ENCODE peak calls at places on chromosomes 12 and 14, in six cellular contexts. I, M, J, D, S and R are unnamed samples.
A peak's percentile ranks its signal among the peaks of the same experiment; 100 is the strongest.

GRCh38 chr12:33588082-33588712 is 148.6 kb upstream of the SYT10 start:
- DNase-seq in I (no peak), M (peak; percentile 64), J (no peak), D (peak; percentile 52), S (no peak), R (peak; percentile 29)

GRCh38 chr12:15350643-15351042 is 28.3 kb downstream of the PTPRO start:
- DNase-seq in I (no peak), M (no peak), J (no peak), D (no peak), S (no peak), R (no peak)

GRCh38 chr12:118102609-118103008 is 1.2 kb downstream of the VSIG10 start:
- DNase-seq in I (no peak), M (peak; percentile 29), J (no peak), D (no peak), S (no peak), R (no peak)

GRCh38 chr14:60349663-60350365 is 100.8 kb downstream of the PPM1A start:
- DNase-seq in I (peak; percentile 16), M (peak; percentile 62), J (no peak), D (no peak), S (peak; percentile 24), R (no peak)

GRCh38 chr14:93838253-93838652 is 50.0 kb upstream of the PRIMA1 start:
- DNase-seq in I (no peak), M (no peak), J (no peak), D (no peak), S (no peak), R (no peak)

GRCh38 chr12:31524791-31525495 is 66.0 kb downstream of the DENND5B start:
- DNase-seq in I (no peak), M (peak; percentile 9), J (no peak), D (no peak), S (no peak), R (no peak)

GRCh38 chr12:71639341-71639760 is 24.3 kb downstream of the ZFC3H1 start:
- DNase-seq in I (no peak), M (no peak), J (no peak), D (no peak), S (no peak), R (no peak)

GRCh38 chr12:104485651-104486341 is 29.0 kb downstream of the CHST11 start:
- DNase-seq in I (no peak), M (no peak), J (no peak), D (no peak), S (no peak), R (no peak)

GRCh38 chr12:50201987-50202521 is 34.9 kb upstream of the CERS5 start:
- DNase-seq in I (peak; percentile 75), M (peak; percentile 81), J (no peak), D (no peak), S (peak; percentile 56), R (no peak)

GRCh38 chr12:88946377-88946997 is 366.2 kb upstream of the KITLG start:
- DNase-seq in I (peak; percentile 76), M (no peak), J (no peak), D (no peak), S (no peak), R (peak; percentile 34)

GRCh38 chr12:80068173-80068572 is 31.2 kb upstream of the OTOGL start:
- DNase-seq in I (no peak), M (no peak), J (no peak), D (no peak), S (no peak), R (no peak)